ENCODE peak calls at places on chromosome 1, in seven cellular contexts. V is activated B cell treated with CpG ODN at 0.5 μM for 24 hours, N is heart right ventricle, L is chondrocyte, A is left lung, Q is kidney, Y is neural crest cell. U is an unnamed sample.

GRCh38 chr1:67211589-67212563 is 45.6 kb downstream of the IL23R start:
- DNase-seq in Q (no peak), V (no peak), A (no peak), Y (peak), L (no peak), N (peak), U (no peak)

GRCh38 chr1:99685516-99686180 is 39.7 kb downstream of the PALMD start:
- DNase-seq in L (no peak), A (peak), V (no peak), N (peak), Y (peak), Q (peak), U (peak)

GRCh38 chr1:241532864-241533263 is 686 bp downstream of the KMO start:
- DNase-seq in L (no peak), Y (no peak), N (no peak), V (peak), Q (no peak), A (no peak), U (no peak)

GRCh38 chr1:11473635-11474034 is 5.3 kb upstream of the DISP3 start:
- DNase-seq in A (no peak), V (no peak), N (no peak), Y (peak), Q (no peak), L (no peak), U (no peak)

GRCh38 chr1:55512467-55512866 is 297.3 kb upstream of the USP24 start:
- DNase-seq in L (no peak), V (no peak), Q (no peak), N (no peak), Y (no peak), A (no peak), U (no peak)

GRCh38 chr1:154998201-154998780 is 4.3 kb upstream of the ZBTB7B start:
- DNase-seq in L (peak), N (no peak), Q (peak), V (no peak), Y (no peak), A (peak), U (no peak)

GRCh38 chr1:165288301-165289120 is 68.0 kb downstream of the LMX1A start:
- DNase-seq in N (no peak), A (no peak), Q (no peak), V (no peak), L (no peak), Y (no peak), U (peak)

GRCh38 chr1:167103236-167103894 is 9.5 kb downstream of the STYXL2 start:
- DNase-seq in L (no peak), Y (no peak), V (no peak), Q (no peak), A (no peak), N (no peak), U (no peak)

GRCh38 chr1:2212542-2213491 is 15.3 kb upstream of the SKI start:
- DNase-seq in L (no peak), Q (peak), V (peak), Y (peak), A (peak), N (peak), U (peak)

GRCh38 chr1:29426701-29427279 is 190.5 kb downstream of the PTPRU start:
- DNase-seq in A (no peak), L (no peak), V (no peak), Y (no peak), N (no peak), Q (no peak), U (no peak)

GRCh38 chr1:233387585-233387984 is 60.1 kb downstream of the MAP3K21 start:
- DNase-seq in Y (no peak), N (no peak), Q (no peak), A (no peak), V (no peak), L (no peak), U (no peak)

GRCh38 chr1:118902299-118903270 is 85.6 kb downstream of the TBX15 start:
- DNase-seq in N (no peak), V (no peak), A (no peak), L (no peak), Y (no peak), Q (no peak), U (no peak)

GRCh38 chr1:10904396-10905358 is 107.8 kb upstream of the TARDBP start:
- DNase-seq in N (no peak), Q (peak), A (peak), V (no peak), L (peak), Y (no peak), U (no peak)

GRCh38 chr1:110152133-110152785 is 2.0 kb downstream of the SLC6A17 start:
- DNase-seq in V (no peak), Y (no peak), A (no peak), L (no peak), N (no peak), Q (no peak), U (no peak)

GRCh38 chr1:107865627-107866026 is 99.4 kb downstream of the VAV3 start:
- DNase-seq in V (no peak), A (no peak), N (no peak), Y (no peak), Q (no peak), L (no peak), U (no peak)

GRCh38 chr1:172135923-172136610 is 284.4 kb upstream of the C1orf105 start:
- DNase-seq in A (no peak), L (no peak), V (no peak), Q (no peak), N (no peak), Y (no peak), U (no peak)

GRCh38 chr1:212221801-212222200 is 63.4 kb upstream of the PPP2R5A start:
- DNase-seq in A (no peak), V (no peak), L (no peak), Q (no peak), Y (no peak), N (no peak), U (no peak)

GRCh38 chr1:52599236-52599635 is 2.9 kb upstream of the GPX7 start:
- DNase-seq in V (no peak), L (no peak), A (no peak), N (no peak), Y (no peak), Q (no peak), U (no peak)

GRCh38 chr1:70354332-70355110 is at the start of gene ANKRD13C:
- DNase-seq in N (peak), Y (peak), Q (peak), V (peak), A (peak), L (peak), U (peak)

GRCh38 chr1:56803561-56804156 is 15.5 kb downstream of the FYB2 start:
- DNase-seq in Q (no peak), A (no peak), N (no peak), L (no peak), Y (peak), V (no peak), U (peak)

GRCh38 chr1:31775170-31775569 is 11.0 kb upstream of the ADGRB2 start:
- DNase-seq in N (no peak), A (no peak), Q (no peak), L (no peak), Y (no peak), V (no peak), U (no peak)

GRCh38 chr1:64745986-64746940 is 1.4 kb downstream of the RAVER2 start:
- DNase-seq in N (no peak), L (no peak), Q (no peak), Y (no peak), V (no peak), A (no peak), U (no peak)

GRCh38 chr1:244395965-244396364 is 55.7 kb downstream of the ADSS2 start:
- DNase-seq in V (no peak), L (no peak), A (no peak), Y (no peak), Q (no peak), N (no peak), U (no peak)

GRCh38 chr1:164779376-164779775 is 220.4 kb downstream of the PBX1 start:
- DNase-seq in V (no peak), Q (no peak), Y (no peak), L (no peak), N (no peak), A (no peak), U (no peak)

GRCh38 chr1:234972411-234973191 is 156.0 kb downstream of the TOMM20 start:
- DNase-seq in N (no peak), V (no peak), Y (no peak), A (no peak), L (no peak), Q (no peak), U (no peak)

GRCh38 chr1:41537257-41537656 is 52.8 kb upstream of the EDN2 start:
- DNase-seq in V (peak), Y (no peak), Q (peak), L (peak), A (no peak), N (no peak), U (no peak)

DNA sequence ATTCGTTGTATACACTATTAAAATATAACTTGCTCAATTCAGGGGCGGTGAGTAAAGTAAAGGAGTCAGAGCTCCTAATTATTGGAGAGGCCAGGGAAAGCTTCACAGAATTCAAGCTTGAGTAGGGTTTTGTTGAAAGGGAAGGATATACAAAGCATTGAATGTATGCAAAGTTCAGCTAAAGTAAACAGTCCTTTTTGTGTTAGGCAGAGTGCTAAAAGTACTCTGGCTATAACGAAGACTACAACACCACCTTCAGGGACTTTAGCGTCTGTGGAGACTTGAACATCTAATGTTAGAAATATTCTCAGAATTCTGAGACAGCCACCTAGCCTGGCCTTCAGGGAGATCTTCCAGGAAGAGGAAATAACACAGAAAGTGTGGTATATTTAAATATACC is 1.1 kb downstream of the FALEC start:
- DNase-seq in Y (no peak), V (no peak), L (no peak), N (no peak), Q (no peak), A (no peak), U (no peak)
- TF ChIP-seq CTCF in Y (peak), V (no peak), L (peak), N (no peak), Q (no peak), A (no peak), U (no peak)

GRCh38 chr1:78277253-78277652 is 213.5 kb upstream of the PTGFR start:
- DNase-seq in A (no peak), L (no peak), N (no peak), Y (no peak), Q (no peak), V (no peak), U (no peak)
- TF ChIP-seq CTCF in A (no peak), L (no peak), N (no peak), Y (no peak), Q (no peak), V (no peak), U (no peak)

GRCh38 chr1:84502892-84503291 is 3.3 kb upstream of the SPATA1 start:
- DNase-seq in A (no peak), V (no peak), Y (no peak), L (no peak), Q (no peak), N (no peak), U (peak)

GRCh38 chr1:84506002-84506728 is at the start of the genes GNG5 and SPATA1:
- DNase-seq in Q (peak), V (peak), Y (peak), L (peak), A (peak), N (peak), U (peak)

GRCh38 chr1:84505167-84506001 is 802 bp upstream of the SPATA1 start:
- DNase-seq in Y (no peak), N (no peak), Q (no peak), L (no peak), A (peak), V (no peak), U (peak)

GRCh38 chr1:84506729-84507453 is 510 bp upstream of the GNG5 start:
- DNase-seq in Q (no peak), L (no peak), Y (no peak), V (no peak), A (no peak), N (no peak), U (peak)

GRCh38 chr1:84504580-84505021 is 1.6 kb upstream of the SPATA1 start:
- DNase-seq in Q (no peak), A (no peak), V (no peak), N (no peak), L (no peak), Y (no peak), U (no peak)
- TF ChIP-seq CTCF in Q (no peak), A (no peak), V (no peak), N (no peak), L (peak), Y (no peak), U (no peak)

DNA sequence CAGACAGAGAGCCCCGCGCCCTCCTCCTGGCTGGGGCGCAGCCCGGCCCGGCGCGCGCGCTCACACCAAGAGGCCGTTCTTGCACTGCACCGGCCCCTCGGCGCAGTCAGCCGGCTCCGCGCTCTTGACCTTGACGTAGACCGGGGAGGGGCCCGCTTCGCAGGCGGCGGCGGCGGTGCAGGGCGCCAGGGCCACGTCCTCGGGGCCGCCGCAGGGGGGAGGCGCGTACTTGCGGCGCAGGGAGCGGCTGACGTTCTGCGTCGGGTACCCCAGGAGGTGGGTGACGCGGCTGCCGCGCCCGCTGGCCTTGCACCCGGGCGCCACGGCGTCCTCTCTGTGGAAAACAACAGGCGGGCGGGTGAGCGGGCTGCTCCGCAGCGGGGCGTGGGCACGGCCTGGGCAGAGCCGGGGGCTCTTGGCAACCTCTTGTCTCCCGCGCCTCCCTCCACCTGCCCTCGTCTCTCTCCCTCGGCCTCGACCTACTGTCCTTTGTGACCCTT is 7.7 kb downstream of the VSIG8 start:
- DNase-seq in A (peak), Q (peak), N (peak), V (peak), Y (peak), L (no peak), U (peak)
- TF ChIP-seq CTCF in A (peak), Q (no peak), N (no peak), V (no peak), Y (peak), L (peak), U (no peak)

GRCh38 chr1:204640578-204640977 is 45.0 kb downstream of the LRRN2 start:
- DNase-seq in V (no peak), Q (no peak), L (no peak), A (no peak), N (no peak), Y (no peak), U (no peak)
- TF ChIP-seq CTCF in V (no peak), Q (no peak), L (no peak), A (no peak), N (no peak), Y (no peak), U (no peak)

GRCh38 chr1:27116210-27116609 is 38.7 kb downstream of the SLC9A1 start:
- DNase-seq in Q (no peak), V (no peak), Y (no peak), L (no peak), N (no peak), A (no peak), U (no peak)

GRCh38 chr1:27114522-27114921 is 40.4 kb downstream of the SLC9A1 start:
- DNase-seq in L (no peak), N (no peak), V (no peak), A (no peak), Y (no peak), Q (no peak), U (no peak)

GRCh38 chr1:27116697-27117096 is 38.2 kb downstream of the SLC9A1 start:
- DNase-seq in Y (no peak), Q (no peak), N (no peak), V (no peak), L (no peak), A (no peak), U (no peak)

GRCh38 chr1:27111771-27112573 is 43.0 kb downstream of the SLC9A1 start:
- DNase-seq in Y (no peak), N (peak), L (no peak), Q (peak), V (no peak), A (peak), U (peak)

DNA sequence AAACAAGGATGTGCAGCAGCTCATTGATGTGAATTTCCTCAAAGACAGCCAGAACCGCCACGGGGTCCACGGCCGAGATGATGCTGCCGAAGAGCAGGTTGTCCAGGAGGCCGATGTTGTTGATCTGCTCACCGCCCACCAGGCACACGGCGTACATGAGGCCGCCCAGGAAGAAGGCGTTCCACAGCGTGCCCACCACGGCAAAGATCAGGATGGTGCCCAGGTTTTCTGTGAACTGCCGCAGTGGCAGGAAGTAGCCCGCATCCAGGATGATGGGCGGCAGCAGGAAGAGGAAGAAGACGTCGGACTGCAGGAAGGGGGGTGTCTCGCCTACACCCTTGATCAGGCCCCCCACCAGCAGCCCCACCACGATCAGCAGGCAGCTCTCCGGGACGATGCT is 41.1 kb downstream of the SLC9A1 start:
- DNase-seq in L (no peak), N (no peak), Q (no peak), Y (no peak), A (no peak), V (no peak), U (no peak)
- TF ChIP-seq CTCF in L (no peak), N (no peak), Q (no peak), Y (no peak), A (no peak), V (no peak), U (no peak)

GRCh38 chr1:76279387-76279748 is 204.8 kb downstream of the ST6GALNAC3 start:
- DNase-seq in Q (no peak), L (no peak), N (no peak), A (no peak), V (no peak), Y (no peak), U (no peak)

GRCh38 chr1:76278711-76279386 is 204.3 kb downstream of the ST6GALNAC3 start:
- DNase-seq in V (no peak), A (no peak), N (no peak), Y (no peak), Q (no peak), L (no peak), U (no peak)

GRCh38 chr1:76284842-76285241 is 210.3 kb downstream of the ST6GALNAC3 start:
- DNase-seq in A (no peak), L (no peak), V (no peak), N (no peak), Y (no peak), Q (no peak), U (no peak)

GRCh38 chr1:76285578-76286135 is 211.1 kb downstream of the ST6GALNAC3 start:
- DNase-seq in Y (no peak), Q (no peak), V (no peak), L (no peak), A (no peak), N (no peak), U (no peak)

DNA sequence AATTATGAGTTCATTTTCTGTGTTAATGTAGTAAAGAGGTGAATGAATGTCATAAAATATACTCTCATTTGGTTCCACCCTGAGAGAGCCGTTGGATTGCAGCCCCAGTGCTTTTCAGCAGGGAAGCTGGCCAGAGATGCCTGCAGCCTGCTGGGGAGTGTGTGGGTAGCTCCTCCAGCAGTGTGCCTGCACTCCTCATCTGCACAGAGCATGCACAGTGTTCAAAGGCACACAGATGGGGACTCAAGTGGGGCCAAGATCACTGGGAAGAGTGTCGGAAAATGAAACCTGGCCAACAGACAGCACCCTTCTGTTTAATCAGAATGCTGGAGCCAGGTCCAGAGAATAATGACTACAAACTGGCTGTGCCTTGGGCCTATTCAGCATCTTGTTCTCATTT is 206.8 kb downstream of the ST6GALNAC3 start:
- DNase-seq in A (no peak), N (no peak), Q (no peak), L (no peak), Y (no peak), V (no peak), U (peak)
- TF ChIP-seq CTCF in A (no peak), N (no peak), Q (no peak), L (no peak), Y (no peak), V (no peak), U (no peak)

GRCh38 chr1:24294757-24295371 is 24.3 kb upstream of the GRHL3 start:
- DNase-seq in Y (no peak), V (no peak), Q (peak), L (no peak), A (no peak), N (peak), U (no peak)
- TF ChIP-seq CTCF in Y (no peak), V (no peak), Q (no peak), L (no peak), A (no peak), N (no peak), U (no peak)

GRCh38 chr1:90969241-90969640 is 52.6 kb downstream of the ZNF644 start:
- DNase-seq in L (no peak), A (no peak), Q (no peak), Y (no peak), N (no peak), V (no peak), U (no peak)

GRCh38 chr1:90963651-90964050 is 58.2 kb downstream of the ZNF644 start:
- DNase-seq in Y (no peak), A (no peak), V (no peak), L (no peak), N (no peak), Q (no peak), U (no peak)

GRCh38 chr1:90959352-90960206 is 62.3 kb downstream of the ZNF644 start:
- DNase-seq in L (no peak), Q (no peak), A (no peak), N (no peak), V (no peak), Y (no peak), U (no peak)

GRCh38 chr1:90963236-90963635 is 58.6 kb downstream of the ZNF644 start:
- DNase-seq in A (no peak), Y (no peak), V (no peak), Q (no peak), L (no peak), N (no peak), U (no peak)

GRCh38 chr1:90964444-90965035 is 57.3 kb downstream of the ZNF644 start:
- DNase-seq in A (no peak), N (no peak), V (no peak), Q (no peak), L (no peak), Y (no peak), U (no peak)
- TF ChIP-seq CTCF in A (no peak), N (peak), V (no peak), Q (peak), L (peak), Y (peak), U (no peak)

GRCh38 chr1:200894712-200895447 is at the start of gene INAVA:
- DNase-seq in Y (no peak), A (peak), N (no peak), Q (peak), V (no peak), L (no peak), U (no peak)
- TF ChIP-seq CTCF in Y (no peak), A (no peak), N (no peak), Q (no peak), V (no peak), L (no peak), U (no peak)

U was measured in glutamatergic neuron.